ENCODE peak calls at places on chromosomes 2 and 18, in seven cellular contexts. One of them, this sample, is unnamed. For H3K27me3 and H3K4me1, the result is how much of the 10 kb centered on the place peaks cover.

GRCh38 chr18:11657152-11657551 is 31.9 kb upstream of the GNAL start:
- DNase-seq in PC-9: no peak
- DNase-seq in GM23338: no peak
- DNase-seq in tibial nerve: no peak
- DNase-seq in heart right ventricle: no peak
- DNase-seq in lower lobe of right lung: no peak
- DNase-seq in transverse colon: no peak
- DNase-seq in this sample: no peak

GRCh38 chr18:61635901-61636528 is 256.8 kb downstream of the RNF152 start:
- DNase-seq in GM23338: peak
- DNase-seq in PC-9: peak
- DNase-seq in tibial nerve: no peak
- DNase-seq in transverse colon: peak
- DNase-seq in heart right ventricle: peak
- DNase-seq in lower lobe of right lung: peak
- DNase-seq in this sample: no peak

GRCh38 chr2:131413148-131413747 is 49.3 kb upstream of the RAB6D start:
- DNase-seq in transverse colon: no peak
- DNase-seq in lower lobe of right lung: no peak
- DNase-seq in tibial nerve: no peak
- DNase-seq in heart right ventricle: no peak
- DNase-seq in PC-9: no peak
- DNase-seq in GM23338: peak
- DNase-seq in this sample: no peak

GRCh38 chr18:79727211-79727610 is 47.6 kb downstream of the CTDP1 start:
- DNase-seq in tibial nerve: no peak
- DNase-seq in GM23338: no peak
- DNase-seq in heart right ventricle: no peak
- DNase-seq in lower lobe of right lung: no peak
- DNase-seq in transverse colon: no peak
- DNase-seq in PC-9: no peak
- DNase-seq in this sample: no peak

GRCh38 chr2:231200805-231201474 is 2.5 kb downstream of the ARMC9 start:
- DNase-seq in GM23338: no peak
- DNase-seq in lower lobe of right lung: no peak
- DNase-seq in transverse colon: no peak
- DNase-seq in heart right ventricle: no peak
- DNase-seq in PC-9: peak
- DNase-seq in tibial nerve: no peak
- DNase-seq in this sample: no peak

GRCh38 chr18:58915006-58915799 is 50.5 kb downstream of the ZNF532 start:
- DNase-seq in lower lobe of right lung: no peak
- DNase-seq in PC-9: no peak
- DNase-seq in heart right ventricle: no peak
- DNase-seq in transverse colon: no peak
- DNase-seq in tibial nerve: no peak
- DNase-seq in GM23338: peak
- DNase-seq in this sample: no peak

GRCh38 chr18:75214766-75215515 is 4.3 kb downstream of the TSHZ1 start:
- DNase-seq in GM23338: no peak
- DNase-seq in tibial nerve: no peak
- DNase-seq in transverse colon: peak
- DNase-seq in PC-9: no peak
- DNase-seq in lower lobe of right lung: no peak
- DNase-seq in heart right ventricle: no peak
- DNase-seq in this sample: no peak

GRCh38 chr18:39389800-39390379 is 1824.3 kb upstream of the CELF4 start:
- DNase-seq in lower lobe of right lung: no peak
- DNase-seq in tibial nerve: no peak
- DNase-seq in heart right ventricle: no peak
- DNase-seq in PC-9: no peak
- DNase-seq in transverse colon: no peak
- DNase-seq in GM23338: peak
- DNase-seq in this sample: no peak

GRCh38 chr2:56448999-56449431 is 265.2 kb downstream of the CCDC85A start:
- DNase-seq in heart right ventricle: no peak
- DNase-seq in tibial nerve: no peak
- DNase-seq in PC-9: no peak
- DNase-seq in GM23338: peak
- DNase-seq in transverse colon: peak
- DNase-seq in lower lobe of right lung: peak
- DNase-seq in this sample: no peak

GRCh38 chr2:176056411-176056810 is 27.4 kb downstream of the EVX2 start:
- DNase-seq in GM23338: no peak
- DNase-seq in lower lobe of right lung: no peak
- DNase-seq in tibial nerve: no peak
- DNase-seq in heart right ventricle: no peak
- DNase-seq in PC-9: no peak
- DNase-seq in transverse colon: no peak
- DNase-seq in this sample: no peak

GRCh38 chr2:197158138-197158537 is 152.4 kb downstream of the ANKRD44 start:
- DNase-seq in PC-9: no peak
- DNase-seq in tibial nerve: no peak
- DNase-seq in GM23338: no peak
- DNase-seq in transverse colon: no peak
- DNase-seq in heart right ventricle: no peak
- DNase-seq in lower lobe of right lung: no peak
- DNase-seq in this sample: no peak
- H3K4me3 ChIP-seq in PC-9: no peak
- H3K4me3 ChIP-seq in tibial nerve: no peak
- H3K4me3 ChIP-seq in GM23338: no peak
- H3K4me3 ChIP-seq in transverse colon: no peak
- H3K4me3 ChIP-seq in heart right ventricle: no peak
- H3K4me3 ChIP-seq in lower lobe of right lung: no peak
- H3K4me3 ChIP-seq in this sample: no peak

GRCh38 chr2:26860451-26860850 is 12.5 kb downstream of the DPYSL5 start:
- DNase-seq in tibial nerve: no peak
- DNase-seq in lower lobe of right lung: no peak
- DNase-seq in PC-9: no peak
- DNase-seq in GM23338: no peak
- DNase-seq in transverse colon: no peak
- DNase-seq in heart right ventricle: no peak
- DNase-seq in this sample: no peak

GRCh38 chr2:26864646-26865045 is 16.7 kb downstream of the DPYSL5 start:
- DNase-seq in PC-9: no peak
- DNase-seq in lower lobe of right lung: no peak
- DNase-seq in heart right ventricle: no peak
- DNase-seq in tibial nerve: no peak
- DNase-seq in GM23338: no peak
- DNase-seq in transverse colon: no peak
- DNase-seq in this sample: no peak

GRCh38 chr2:26864226-26864625 is 16.3 kb downstream of the DPYSL5 start:
- DNase-seq in PC-9: no peak
- DNase-seq in heart right ventricle: no peak
- DNase-seq in GM23338: no peak
- DNase-seq in tibial nerve: no peak
- DNase-seq in transverse colon: no peak
- DNase-seq in lower lobe of right lung: no peak
- DNase-seq in this sample: no peak

GRCh38 chr2:26861610-26862224 is 13.8 kb downstream of the DPYSL5 start:
- DNase-seq in lower lobe of right lung: no peak
- DNase-seq in transverse colon: no peak
- DNase-seq in tibial nerve: no peak
- DNase-seq in PC-9: no peak
- DNase-seq in GM23338: no peak
- DNase-seq in heart right ventricle: no peak
- DNase-seq in this sample: peak
- H3K27me3 ChIP-seq in lower lobe of right lung: under half
- H3K27me3 ChIP-seq in transverse colon: under half
- H3K27me3 ChIP-seq in tibial nerve: under half
- H3K27me3 ChIP-seq in PC-9: half or more
- H3K27me3 ChIP-seq in GM23338: under half
- H3K27me3 ChIP-seq in heart right ventricle: under half
- H3K27me3 ChIP-seq in this sample: under half

GRCh38 chr2:105297211-105297610 is 32.3 kb downstream of the TGFBRAP1 start:
- DNase-seq in lower lobe of right lung: no peak
- DNase-seq in tibial nerve: no peak
- DNase-seq in GM23338: no peak
- DNase-seq in PC-9: no peak
- DNase-seq in transverse colon: no peak
- DNase-seq in heart right ventricle: no peak
- DNase-seq in this sample: no peak

GRCh38 chr2:105298017-105298416 is 31.5 kb downstream of the TGFBRAP1 start:
- DNase-seq in tibial nerve: no peak
- DNase-seq in lower lobe of right lung: no peak
- DNase-seq in GM23338: no peak
- DNase-seq in transverse colon: no peak
- DNase-seq in heart right ventricle: no peak
- DNase-seq in PC-9: no peak
- DNase-seq in this sample: no peak

GRCh38 chr2:105301646-105302045 is 27.9 kb downstream of the TGFBRAP1 start:
- DNase-seq in PC-9: no peak
- DNase-seq in GM23338: no peak
- DNase-seq in transverse colon: no peak
- DNase-seq in tibial nerve: no peak
- DNase-seq in lower lobe of right lung: no peak
- DNase-seq in heart right ventricle: no peak
- DNase-seq in this sample: no peak

GRCh38 chr2:105296017-105296611 is 33.4 kb downstream of the TGFBRAP1 start:
- DNase-seq in PC-9: no peak
- DNase-seq in tibial nerve: no peak
- DNase-seq in transverse colon: no peak
- DNase-seq in lower lobe of right lung: no peak
- DNase-seq in GM23338: no peak
- DNase-seq in heart right ventricle: no peak
- DNase-seq in this sample: no peak

DNA sequence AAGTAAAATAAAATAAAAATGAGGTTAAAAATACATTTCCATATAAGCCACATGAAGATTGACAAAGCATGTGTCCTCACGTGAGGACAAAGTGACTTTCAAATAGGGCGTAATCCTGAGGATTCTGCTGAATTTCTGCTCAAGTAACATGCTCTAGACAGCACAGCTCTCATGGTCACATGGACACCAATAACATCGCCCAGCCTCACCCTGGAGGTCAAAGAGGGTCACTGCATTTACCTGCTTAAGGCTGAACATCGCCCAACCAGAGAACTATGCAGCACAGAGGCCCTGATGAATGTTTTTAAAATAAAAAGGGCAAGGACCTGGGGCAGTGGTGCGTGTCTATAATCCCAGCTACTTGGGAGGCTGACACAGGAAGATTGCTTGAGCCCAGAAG is 30.2 kb downstream of the TGFBRAP1 start:
- DNase-seq in tibial nerve: no peak
- DNase-seq in lower lobe of right lung: no peak
- DNase-seq in heart right ventricle: no peak
- DNase-seq in PC-9: no peak
- DNase-seq in transverse colon: no peak
- DNase-seq in GM23338: peak
- DNase-seq in this sample: no peak
- H3K4me1 ChIP-seq in tibial nerve: under half
- H3K4me1 ChIP-seq in lower lobe of right lung: under half
- H3K4me1 ChIP-seq in heart right ventricle: under half
- H3K4me1 ChIP-seq in PC-9: under half
- H3K4me1 ChIP-seq in transverse colon: under half
- H3K4me1 ChIP-seq in GM23338: under half
- H3K4me1 ChIP-seq in this sample: under half

GRCh38 chr2:40511661-40512213 is 59.8 kb upstream of the SLC8A1 start:
- DNase-seq in tibial nerve: no peak
- DNase-seq in transverse colon: peak
- DNase-seq in GM23338: peak
- DNase-seq in PC-9: no peak
- DNase-seq in heart right ventricle: no peak
- DNase-seq in lower lobe of right lung: no peak
- DNase-seq in this sample: peak
- H3K4me3 ChIP-seq in tibial nerve: no peak
- H3K4me3 ChIP-seq in transverse colon: no peak
- H3K4me3 ChIP-seq in GM23338: no peak
- H3K4me3 ChIP-seq in PC-9: no peak
- H3K4me3 ChIP-seq in heart right ventricle: peak
- H3K4me3 ChIP-seq in lower lobe of right lung: peak
- H3K4me3 ChIP-seq in this sample: peak

GRCh38 chr2:173881886-173882285 is 83.3 kb downstream of the SP3 start:
- DNase-seq in tibial nerve: no peak
- DNase-seq in lower lobe of right lung: no peak
- DNase-seq in transverse colon: no peak
- DNase-seq in GM23338: no peak
- DNase-seq in PC-9: no peak
- DNase-seq in heart right ventricle: no peak
- DNase-seq in this sample: no peak

GRCh38 chr2:173876833-173877413 is 88.2 kb downstream of the SP3 start:
- DNase-seq in tibial nerve: no peak
- DNase-seq in PC-9: no peak
- DNase-seq in transverse colon: no peak
- DNase-seq in lower lobe of right lung: no peak
- DNase-seq in GM23338: peak
- DNase-seq in heart right ventricle: no peak
- DNase-seq in this sample: no peak

GRCh38 chr2:173884403-173884802 is 80.8 kb downstream of the SP3 start:
- DNase-seq in PC-9: peak
- DNase-seq in GM23338: peak
- DNase-seq in transverse colon: peak
- DNase-seq in heart right ventricle: peak
- DNase-seq in tibial nerve: peak
- DNase-seq in lower lobe of right lung: peak
- DNase-seq in this sample: peak

GRCh38 chr2:173880561-173880960 is 84.6 kb downstream of the SP3 start:
- DNase-seq in lower lobe of right lung: no peak
- DNase-seq in GM23338: no peak
- DNase-seq in PC-9: no peak
- DNase-seq in transverse colon: no peak
- DNase-seq in tibial nerve: no peak
- DNase-seq in heart right ventricle: no peak
- DNase-seq in this sample: no peak

GRCh38 chr2:173881466-173881865 is 83.7 kb downstream of the SP3 start:
- DNase-seq in heart right ventricle: no peak
- DNase-seq in PC-9: no peak
- DNase-seq in GM23338: no peak
- DNase-seq in lower lobe of right lung: no peak
- DNase-seq in transverse colon: peak
- DNase-seq in tibial nerve: no peak
- DNase-seq in this sample: no peak
- H3K27me3 ChIP-seq in heart right ventricle: under half
- H3K27me3 ChIP-seq in PC-9: under half
- H3K27me3 ChIP-seq in GM23338: under half
- H3K27me3 ChIP-seq in lower lobe of right lung: under half
- H3K27me3 ChIP-seq in transverse colon: under half
- H3K27me3 ChIP-seq in tibial nerve: under half
- H3K27me3 ChIP-seq in this sample: under half

GRCh38 chr18:55319517-55319905 is 268.5 kb downstream of the TCF4 start:
- DNase-seq in heart right ventricle: no peak
- DNase-seq in PC-9: no peak
- DNase-seq in lower lobe of right lung: no peak
- DNase-seq in transverse colon: no peak
- DNase-seq in tibial nerve: no peak
- DNase-seq in GM23338: no peak
- DNase-seq in this sample: no peak
- H3K4me1 ChIP-seq in heart right ventricle: under half
- H3K4me1 ChIP-seq in PC-9: under half
- H3K4me1 ChIP-seq in lower lobe of right lung: under half
- H3K4me1 ChIP-seq in transverse colon: under half
- H3K4me1 ChIP-seq in tibial nerve: under half
- H3K4me1 ChIP-seq in GM23338: half or more
- H3K4me1 ChIP-seq in this sample: half or more